ENCODE peak calls at places on chromosomes 3 and 15, in six cellular contexts. A is WERI-Rb-1, L is H9, D is CD14-positive monocyte, S is astrocyte of the spinal cord, O is amygdala. V is an unnamed sample.

GRCh38 chr3:121916189-121916588 is 22.0 kb downstream of the SLC15A2 start:
- DNase-seq in O (no peak), S (no peak), D (no peak), L (no peak), A (no peak), V (no peak)

GRCh38 chr3:79012946-79013362 is 754.8 kb downstream of the ROBO1 start:
- DNase-seq in A (no peak), D (no peak), S (no peak), O (no peak), L (no peak), V (peak)

GRCh38 chr3:89521328-89521727 is 413.9 kb downstream of the EPHA3 start:
- DNase-seq in D (no peak), A (no peak), L (no peak), O (no peak), S (no peak), V (no peak)

GRCh38 chr3:127444761-127445160 is 145.8 kb downstream of the TPRA1 start:
- DNase-seq in A (no peak), D (peak), O (no peak), L (peak), S (no peak), V (no peak)

GRCh38 chr3:156536524-156537316 is 18.2 kb downstream of the SSR3 start:
- DNase-seq in O (no peak), A (no peak), L (no peak), D (no peak), S (peak), V (no peak)

GRCh38 chr15:68887120-68887519 is 43.2 kb upstream of the SPESP1 start:
- DNase-seq in O (no peak), L (no peak), S (no peak), D (no peak), A (no peak), V (no peak)

GRCh38 chr3:56795807-56796185 is 6.0 kb downstream of the ARHGEF3 start:
- DNase-seq in D (peak), A (no peak), S (no peak), O (no peak), L (no peak), V (no peak)

GRCh38 chr3:123447749-123448502 is 964 bp downstream of the ADCY5 start:
- DNase-seq in O (no peak), L (peak), A (no peak), S (no peak), D (no peak), V (peak)

GRCh38 chr15:60528530-60528929 is 49.6 kb upstream of the ICE2 start:
- DNase-seq in D (no peak), L (no peak), O (no peak), A (no peak), S (no peak), V (no peak)

V was measured in head of caudate nucleus.